ENCODE peak calls at places on chromosomes 5 and 9, in five cellular contexts. N is IMR-90; W is fibroblast of lung; K is activated CD8-positive, alpha-beta T cell treated with anti-CD3 and anti-CD28 coated beads for 36 hours; Z is colonic mucosa. S is an unnamed sample.

GRCh38 chr5:14299666-14300065 is 156.5 kb downstream of the TRIO start:
- DNase-seq in N (no peak), W (no peak), K (no peak), Z (no peak), S (no peak)

GRCh38 chr5:119721775-119722174 is 92.4 kb downstream of the FAM170A start:
- DNase-seq in N (no peak), W (no peak), K (no peak), Z (no peak), S (no peak)

GRCh38 chr9:127661342-127661741 is 45.4 kb upstream of the CFAP157 start:
- DNase-seq in N (no peak), W (peak; percentile 9), K (no peak), Z (peak; percentile 44), S (no peak)

GRCh38 chr5:157998021-157998504 is 139.1 kb upstream of the CLINT1 start:
- DNase-seq in N (peak; percentile 26), W (peak; percentile 39), K (no peak), Z (no peak), S (no peak)

GRCh38 chr5:67693956-67694564 is 497.5 kb upstream of the CD180 start:
- DNase-seq in N (no peak), W (peak; percentile 98), K (no peak), Z (peak; percentile 23), S (no peak)

GRCh38 chr5:437281-437771 is 5.7 kb upstream of the EXOC3 start:
- DNase-seq in N (no peak), W (no peak), K (no peak), Z (no peak), S (no peak)

GRCh38 chr9:95574176-95574575 is 57.4 kb upstream of the PTCH1 start:
- DNase-seq in N (no peak), W (no peak), K (peak; percentile 49), Z (no peak), S (no peak)

GRCh38 chr9:18542837-18543405 is 69.0 kb downstream of the ADAMTSL1 start:
- DNase-seq in N (peak; percentile 51), W (peak; percentile 46), K (no peak), Z (no peak), S (no peak)

GRCh38 chr5:146254223-146254622 is 50.8 kb downstream of the RBM27 start:
- DNase-seq in N (no peak), W (no peak), K (no peak), Z (no peak), S (no peak)

GRCh38 chr5:60538955-60539866 is 160.8 kb downstream of the DEPDC1B start:
- DNase-seq in N (peak; percentile 5), W (peak; percentile 35), K (no peak), Z (no peak), S (no peak)

GRCh38 chr5:126568206-126568755 is 26.7 kb downstream of the ALDH7A1 start:
- DNase-seq in N (no peak), W (no peak), K (no peak), Z (no peak), S (no peak)

GRCh38 chr5:95392593-95393182 is 1.5 kb downstream of the FAM81B start:
- DNase-seq in N (no peak), W (no peak), K (no peak), Z (no peak), S (no peak)

GRCh38 chr5:136192015-136192525 is 892 bp downstream of the SMIM32 start:
- DNase-seq in N (no peak), W (no peak), K (no peak), Z (no peak), S (peak; percentile 14)

GRCh38 chr5:17398439-17398838 is 99.6 kb upstream of the TAF11L2 start:
- DNase-seq in N (peak; percentile 97), W (peak; percentile 86), K (no peak), Z (no peak), S (no peak)

GRCh38 chr9:29214162-29214520 is 1640.9 kb upstream of the C9orf72 start:
- DNase-seq in N (no peak), W (no peak), K (no peak), Z (no peak), S (peak; percentile 25)

GRCh38 chr5:68316469-68316868 is 100.9 kb downstream of the PIK3R1 start:
- DNase-seq in N (no peak), W (no peak), K (no peak), Z (no peak), S (no peak)

GRCh38 chr5:150464554-150465012 is 15.0 kb upstream of the RPS14 start:
- DNase-seq in N (no peak), W (no peak), K (no peak), Z (no peak), S (no peak)

GRCh38 chr9:95771556-95772280 is 103.8 kb upstream of the ERCC6L2 start:
- DNase-seq in N (peak; percentile 39), W (peak; percentile 82), K (no peak), Z (peak; percentile 31), S (peak; percentile 30)

GRCh38 chr9:107683566-107683965 is 194.0 kb upstream of the KLF4 start:
- DNase-seq in N (no peak), W (no peak), K (no peak), Z (peak; percentile 60), S (no peak)

GRCh38 chr9:115090486-115090885 is 27.5 kb downstream of the TNC start:
- DNase-seq in N (no peak), W (no peak), K (no peak), Z (no peak), S (no peak)

GRCh38 chr9:129481824-129482511 is 138.9 kb downstream of the C9orf50 start:
- DNase-seq in N (no peak), W (no peak), K (no peak), Z (no peak), S (no peak)

GRCh38 chr9:14173730-14174129 is 140.2 kb downstream of the NFIB start:
- DNase-seq in N (no peak), W (no peak), K (no peak), Z (no peak), S (no peak)

GRCh38 chr5:169226904-169227303 is 74.0 kb downstream of the SLIT3 start:
- DNase-seq in N (no peak), W (no peak), K (no peak), Z (no peak), S (no peak)
- TF ChIP-seq CTCF in N (no peak), W (no peak), K (no peak), Z (no peak), S (no peak)

DNA sequence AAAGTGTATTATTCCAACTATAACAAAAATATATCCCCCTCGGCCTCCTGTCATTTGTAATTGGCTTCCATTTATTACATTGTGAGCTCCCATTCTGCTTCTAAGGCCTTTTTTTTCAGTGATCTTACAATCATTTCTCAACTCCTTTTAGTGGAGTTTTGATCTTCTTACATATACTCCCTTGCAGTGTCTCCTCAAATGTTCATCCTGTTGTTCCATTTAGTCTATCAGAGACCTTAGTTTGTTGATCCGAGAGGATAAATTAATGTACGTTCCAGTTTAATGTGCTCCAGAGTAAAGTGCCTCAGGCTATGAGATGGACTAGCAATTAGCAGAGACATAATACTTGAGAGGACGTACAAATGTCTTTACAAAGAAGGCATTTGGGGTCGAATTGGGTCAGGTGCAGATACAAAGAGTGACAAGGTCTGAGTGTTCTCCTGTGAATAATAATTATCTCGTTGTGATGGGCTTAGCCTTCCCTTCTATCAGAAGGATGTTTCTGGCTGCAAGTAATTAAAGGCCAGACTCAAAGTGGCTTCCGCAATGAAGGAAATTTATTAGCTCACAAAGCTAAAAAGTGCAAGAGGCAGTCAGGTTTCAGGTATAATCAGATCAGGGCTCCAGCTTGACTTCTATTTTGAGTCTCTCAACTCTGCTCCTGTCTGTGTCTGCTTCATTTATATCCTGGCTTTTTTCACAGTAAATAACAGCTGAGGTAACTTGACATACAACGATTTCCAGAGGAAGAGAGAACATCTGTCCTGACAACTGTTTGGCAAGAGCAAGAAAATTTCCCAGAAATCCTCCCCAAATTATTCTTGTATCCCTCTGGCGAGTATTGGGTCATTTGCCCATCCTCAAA is 30.1 kb downstream of the ARRDC3 start:
- DNase-seq in N (no peak), W (no peak), K (no peak), Z (no peak), S (no peak)
- TF ChIP-seq CTCF in N (no peak), W (no peak), K (no peak), Z (no peak), S (no peak)

DNA sequence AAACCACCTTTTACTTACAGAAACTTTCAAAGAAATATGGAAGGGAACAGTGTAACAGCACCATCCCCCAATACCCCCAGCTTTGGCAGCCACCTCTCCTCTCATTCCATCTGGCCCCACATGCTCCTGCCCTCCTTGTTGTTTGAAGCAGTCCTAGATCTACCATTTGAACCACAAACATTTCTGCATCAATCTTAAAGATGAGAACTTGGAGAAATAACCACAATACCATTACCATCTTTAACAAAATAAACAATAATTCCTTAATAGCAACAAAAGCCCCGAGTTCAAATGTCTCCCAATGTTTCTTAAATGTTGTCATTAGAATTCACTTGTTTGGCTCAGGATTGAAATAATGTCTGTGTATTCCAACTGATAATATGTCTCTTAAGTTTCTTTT is 17.7 kb upstream of the COL15A1 start:
- DNase-seq in N (peak; percentile 66), W (peak; percentile 83), K (no peak), Z (no peak), S (no peak)
- TF ChIP-seq CTCF in N (no peak), W (no peak), K (no peak), Z (no peak), S (no peak)

DNA sequence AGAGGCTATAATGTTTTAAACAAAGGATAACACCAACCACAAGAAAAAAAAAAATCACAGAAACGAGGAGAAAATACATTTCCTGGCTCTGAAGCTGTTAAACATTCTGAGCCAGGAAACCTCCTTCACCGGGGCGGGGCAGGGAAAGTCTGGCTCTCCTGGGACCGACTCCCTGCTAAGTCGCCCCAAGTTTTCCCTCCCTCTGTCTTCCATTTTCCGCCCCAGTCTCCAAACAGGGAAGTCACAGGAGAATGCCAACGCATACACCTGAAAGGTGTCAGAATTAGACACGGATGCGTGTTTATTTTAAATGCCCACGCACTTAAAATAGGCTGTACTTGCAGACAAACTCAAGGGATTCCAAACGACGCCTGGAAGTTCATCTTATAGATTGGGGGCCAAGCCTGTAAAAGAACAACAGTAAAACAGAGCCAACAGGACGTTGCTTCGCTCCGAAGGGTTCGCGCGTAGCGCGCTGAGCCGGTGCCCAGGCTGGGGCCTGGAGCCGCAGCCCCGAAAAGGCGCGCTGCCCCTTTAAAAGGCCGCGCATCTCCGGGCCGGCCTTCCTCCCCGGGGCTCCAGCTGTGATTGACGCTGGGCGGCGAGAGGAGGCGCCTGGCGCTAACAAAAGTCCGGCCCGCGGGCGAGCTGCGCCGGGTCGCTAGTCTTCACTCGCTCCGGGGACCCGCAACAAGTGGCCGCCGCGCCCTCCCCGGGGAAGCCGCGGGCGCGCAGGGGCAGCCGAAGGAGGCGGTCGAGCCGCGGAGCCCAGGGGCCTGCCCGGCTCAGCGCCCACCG is at the start of gene FBXL7:
- DNase-seq in N (peak; percentile 75), W (peak; percentile 81), K (no peak), Z (peak; percentile 47), S (peak; percentile 76)
- TF ChIP-seq CTCF in N (peak; percentile 39), W (peak; percentile 16), K (no peak), Z (no peak), S (peak; percentile 22)

DNA sequence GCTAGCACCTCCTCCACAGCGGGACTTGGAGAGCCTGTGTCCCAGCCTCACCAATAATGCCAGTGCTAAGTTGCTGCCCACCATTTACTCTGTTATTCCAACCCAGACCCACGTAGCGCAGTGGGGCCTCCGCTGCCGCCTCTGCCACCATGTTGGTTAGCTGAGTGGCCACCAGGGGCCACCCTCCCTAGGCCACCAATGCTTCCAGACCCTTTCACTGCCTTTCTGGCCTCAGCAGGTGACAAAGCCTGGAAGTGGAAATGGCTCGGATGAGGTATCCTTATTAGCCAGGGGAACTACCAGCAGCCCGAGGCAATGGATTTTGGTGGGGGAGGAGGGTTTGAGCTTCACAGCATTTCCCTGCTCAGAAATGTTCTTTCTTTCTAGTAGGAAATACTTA is 110.1 kb downstream of the OSTF1 start:
- DNase-seq in N (no peak), W (no peak), K (no peak), Z (no peak), S (no peak)
- TF ChIP-seq CTCF in N (no peak), W (no peak), K (no peak), Z (no peak), S (peak; percentile 34)